ENCODE peak calls at places on chromosomes 1 and 21, in five cellular contexts. U is SHP77, B is EH, G is MV-4-11, K is A172. R is an unnamed sample.
A peak's percentile ranks its signal among the peaks of the same experiment; 100 is the strongest.

GRCh38 chr1:59238993-59239392 is 57.9 kb upstream of the FGGY start:
- DNase-seq in B (no peak), U (no peak), K (no peak), G (no peak), R (no peak)

GRCh38 chr1:92486251-92487077 is at the start of gene GFI1:
- DNase-seq in B (no peak), K (no peak), G (peak; percentile 78), U (no peak), R (peak; percentile 52)

GRCh38 chr21:43866233-43866632 is 1.2 kb downstream of the AGPAT3 start:
- DNase-seq in G (no peak), K (peak; percentile 26), B (peak; percentile 69), U (no peak), R (peak; percentile 65)

GRCh38 chr1:38026592-38027200 is 14.2 kb downstream of the UTP11 start:
- DNase-seq in K (peak; percentile 53), G (no peak), U (no peak), B (peak; percentile 65), R (no peak)

GRCh38 chr1:35120458-35121133 is 41.4 kb downstream of the ZMYM1 start:
- DNase-seq in U (no peak), G (no peak), K (no peak), B (peak; percentile 30), R (no peak)

GRCh38 chr1:47885062-47885461 is 112.1 kb downstream of the TRABD2B start:
- DNase-seq in G (no peak), K (no peak), U (no peak), B (no peak), R (no peak)

GRCh38 chr1:230548997-230549396 is 93.3 kb upstream of the COG2 start:
- DNase-seq in G (no peak), B (no peak), K (no peak), U (peak; percentile 65), R (no peak)

GRCh38 chr1:33477451-33477850 is 5.0 kb downstream of the ZSCAN20 start:
- DNase-seq in G (no peak), U (no peak), B (no peak), K (no peak), R (no peak)

GRCh38 chr1:59879556-59879955 is 47.0 kb downstream of the CYP2J2 start:
- DNase-seq in U (peak; percentile 20), B (peak; percentile 60), G (no peak), K (peak; percentile 16), R (peak; percentile 87)

GRCh38 chr1:12600880-12601633 is 17.0 kb downstream of the DHRS3 start:
- DNase-seq in U (peak; percentile 18), G (no peak), K (no peak), B (peak; percentile 33), R (peak; percentile 64)

GRCh38 chr1:16913616-16913865 is 8.2 kb upstream of the CROCC start:
- DNase-seq in K (no peak), G (no peak), B (no peak), U (no peak), R (no peak)

GRCh38 chr1:43861337-43861736 is 72.3 kb upstream of the ARTN start:
- DNase-seq in K (peak; percentile 24), G (no peak), U (no peak), B (peak; percentile 61), R (no peak)

GRCh38 chr1:244970236-244970652 is 105.9 kb upstream of the HNRNPU start:
- DNase-seq in U (peak; percentile 85), K (peak; percentile 74), G (peak; percentile 76), B (peak; percentile 78), R (peak; percentile 53)

GRCh38 chr1:91278754-91279153 is 125.9 kb downstream of the HFM1 start:
- DNase-seq in G (peak; percentile 31), B (peak; percentile 18), K (peak; percentile 6), U (no peak), R (no peak)

GRCh38 chr1:8455700-8456305 is 137.9 kb downstream of the SLC45A1 start:
- DNase-seq in G (no peak), K (no peak), U (no peak), B (peak; percentile 57), R (no peak)

GRCh38 chr1:70916028-70916427 is 131.6 kb downstream of the PTGER3 start:
- DNase-seq in U (no peak), K (no peak), B (no peak), G (no peak), R (no peak)